ENCODE peak calls at places on chromosomes 16 and 17, in eight cellular contexts. N, I, K, Q, R, M, V and A are unnamed samples.

GRCh38 chr16:88772871-88773811 is 11.9 kb downstream of the PIEZO1 start:
- DNase-seq in Q (peak; percentile 86), R (no peak), N (no peak), K (no peak), I (no peak), M (peak; percentile 87), V (no peak), A (peak; percentile 65)

GRCh38 chr17:3891626-3892094 is 1.2 kb downstream of the CAMKK1 start:
- DNase-seq in V (no peak), K (no peak), N (peak; percentile 10), R (no peak), Q (no peak), M (no peak), I (no peak), A (no peak)

GRCh38 chr17:27776882-27777624 is 23.3 kb downstream of the NOS2 start:
- DNase-seq in I (no peak), K (no peak), Q (no peak), V (no peak), R (no peak), M (no peak), N (no peak), A (no peak)

GRCh38 chr16:51151435-51151950 is 423 bp upstream of the SALL1 start:
- DNase-seq in M (peak; percentile 79), K (no peak), R (no peak), N (no peak), I (no peak), Q (peak; percentile 63), V (no peak), A (peak; percentile 89)

GRCh38 chr17:76805319-76805718 is 62.9 kb upstream of the MGAT5B start:
- DNase-seq in R (no peak), K (no peak), Q (no peak), V (no peak), N (no peak), I (no peak), M (peak; percentile 43), A (no peak)

GRCh38 chr16:13923703-13924298 is 3.8 kb downstream of the ERCC4 start:
- DNase-seq in Q (peak; percentile 22), I (no peak), K (no peak), M (peak; percentile 55), R (no peak), N (peak; percentile 32), V (peak; percentile 21), A (no peak)

GRCh38 chr16:88779406-88780099 is 5.5 kb downstream of the PIEZO1 start:
- DNase-seq in I (peak; percentile 72), R (no peak), K (no peak), M (no peak), N (no peak), V (no peak), Q (no peak), A (no peak)

GRCh38 chr16:58498341-58499091 is 1.4 kb upstream of the NDRG4 start:
- DNase-seq in R (no peak), K (no peak), N (no peak), Q (no peak), V (no peak), I (no peak), M (no peak), A (no peak)

GRCh38 chr17:30116661-30117547 is at the start of gene NSRP1:
- DNase-seq in N (peak; percentile 91), V (peak; percentile 74), I (peak; percentile 97), Q (peak; percentile 85), R (peak; percentile 95), M (peak; percentile 94), K (peak; percentile 88), A (peak; percentile 96)